ENCODE peak calls at places on chromosome 15, in nine cellular contexts. S, J, Z, Q, X, V, N, Y and G are unnamed samples.

GRCh38 chr15:65382146-65382491 is 4.3 kb upstream of the IGDCC3 start:
- DNase-seq in S (no peak), J (no peak), Z (no peak), Q (no peak), X (no peak), V (no peak), N (no peak), Y (no peak), G (no peak)

GRCh38 chr15:56832125-56832524 is 86.3 kb upstream of the TCF12 start:
- DNase-seq in S (peak), J (peak), Z (no peak), Q (no peak), X (no peak), V (no peak), N (peak), Y (no peak), G (peak)

GRCh38 chr15:58865420-58865880 is 68.0 kb downstream of the SLTM start:
- DNase-seq in S (peak), J (peak), Z (no peak), Q (no peak), X (no peak), V (no peak), N (no peak), Y (no peak), G (no peak)

GRCh38 chr15:40285151-40285898 is 2.5 kb upstream of the ANKRD63 start:
- DNase-seq in S (no peak), J (peak), Z (no peak), Q (no peak), X (no peak), V (peak), N (no peak), Y (peak), G (no peak)

GRCh38 chr15:41559489-41560177 is 621 bp downstream of the TYRO3 start:
- DNase-seq in S (no peak), J (no peak), Z (peak), Q (no peak), X (no peak), V (peak), N (no peak), Y (no peak), G (peak)

GRCh38 chr15:90086868-90087268 is 15.4 kb downstream of the IDH2 start:
- DNase-seq in S (no peak), J (peak), Z (peak), Q (no peak), X (no peak), V (peak), N (no peak), Y (peak), G (no peak)

GRCh38 chr15:92650256-92650655 is 5.3 kb downstream of the FAM174B start:
- DNase-seq in S (peak), J (peak), Z (no peak), Q (no peak), X (no peak), V (peak), N (no peak), Y (no peak), G (peak)

GRCh38 chr15:49622561-49622960 is 1.7 kb downstream of the DTWD1 start:
- DNase-seq in S (no peak), J (peak), Z (peak), Q (no peak), X (no peak), V (peak), N (no peak), Y (no peak), G (no peak)

GRCh38 chr15:63037996-63038720 is 4.4 kb upstream of the TPM1 start:
- DNase-seq in S (no peak), J (no peak), Z (no peak), Q (no peak), X (no peak), V (no peak), N (no peak), Y (peak), G (no peak)

GRCh38 chr15:96324900-96325299 is 5.6 kb upstream of the NR2F2 start:
- DNase-seq in S (no peak), J (no peak), Z (no peak), Q (no peak), X (no peak), V (no peak), N (no peak), Y (no peak), G (no peak)

GRCh38 chr15:95715116-95715888 is 615.2 kb upstream of the NR2F2 start:
- DNase-seq in S (no peak), J (peak), Z (no peak), Q (no peak), X (no peak), V (no peak), N (no peak), Y (no peak), G (no peak)

GRCh38 chr15:75367913-75368688 is at the start of gene MAN2C1:
- DNase-seq in S (peak), J (peak), Z (peak), Q (peak), X (peak), V (peak), N (peak), Y (peak), G (peak)

GRCh38 chr15:40323239-40323952 is at the start of gene INAFM2:
- DNase-seq in S (peak), J (peak), Z (peak), Q (peak), X (peak), V (peak), N (peak), Y (peak), G (peak)

GRCh38 chr15:40333922-40334492 is 6.7 kb downstream of the CCDC9B start:
- DNase-seq in S (peak), J (peak), Z (no peak), Q (no peak), X (no peak), V (peak), N (peak), Y (peak), G (peak)

GRCh38 chr15:40238927-40239591 is at the start of gene PAK6:
- DNase-seq in S (no peak), J (peak), Z (peak), Q (no peak), X (no peak), V (peak), N (no peak), Y (peak), G (peak)

GRCh38 chr15:84653584-84653909 is 536 bp downstream of the WDR73 start:
- DNase-seq in S (no peak), J (no peak), Z (no peak), Q (no peak), X (no peak), V (peak), N (no peak), Y (no peak), G (no peak)

GRCh38 chr15:99620178-99620577 is 54.4 kb downstream of the MEF2A start:
- DNase-seq in S (no peak), J (no peak), Z (no peak), Q (no peak), X (no peak), V (no peak), N (no peak), Y (no peak), G (no peak)

GRCh38 chr15:75161788-75162414 is 39.8 kb upstream of the C15orf39 start:
- DNase-seq in S (peak), J (peak), Z (no peak), Q (no peak), X (no peak), V (no peak), N (peak), Y (no peak), G (peak)

GRCh38 chr15:80953953-80954778 is 35.5 kb downstream of the MESD start:
- DNase-seq in S (no peak), J (peak), Z (peak), Q (no peak), X (no peak), V (no peak), N (no peak), Y (peak), G (no peak)

GRCh38 chr15:95444860-95445259 is 885.6 kb upstream of the NR2F2 start:
- DNase-seq in S (no peak), J (no peak), Z (no peak), Q (no peak), X (no peak), V (no peak), N (no peak), Y (no peak), G (no peak)

GRCh38 chr15:60426870-60427528 is 29.2 kb upstream of the ANXA2 start:
- DNase-seq in S (no peak), J (peak), Z (no peak), Q (peak), X (no peak), V (no peak), N (no peak), Y (peak), G (peak)

GRCh38 chr15:74406992-74407705 is 26.6 kb downstream of the SEMA7A start:
- DNase-seq in S (no peak), J (peak), Z (peak), Q (peak), X (peak), V (peak), N (no peak), Y (peak), G (peak)

GRCh38 chr15:64686130-64686735 is 89.2 kb downstream of the RBPMS2 start:
- DNase-seq in S (no peak), J (peak), Z (peak), Q (no peak), X (no peak), V (peak), N (no peak), Y (peak), G (peak)

GRCh38 chr15:77107531-77108355 is 36.8 kb upstream of the TSPAN3 start:
- DNase-seq in S (peak), J (peak), Z (peak), Q (no peak), X (peak), V (peak), N (peak), Y (peak), G (peak)

GRCh38 chr15:75775296-75776074 is 62.8 kb upstream of the CSPG4 start:
- DNase-seq in S (no peak), J (no peak), Z (peak), Q (no peak), X (no peak), V (peak), N (no peak), Y (no peak), G (no peak)

GRCh38 chr15:42413914-42414313 is 54.6 kb downstream of the CAPN3 start:
- DNase-seq in S (no peak), J (no peak), Z (no peak), Q (no peak), X (no peak), V (no peak), N (no peak), Y (peak), G (no peak)

GRCh38 chr15:62505761-62506160 is 340.7 kb upstream of the C2CD4B start:
- DNase-seq in S (no peak), J (peak), Z (no peak), Q (no peak), X (no peak), V (no peak), N (no peak), Y (no peak), G (no peak)

GRCh38 chr15:95394186-95395067 is 936.1 kb upstream of the NR2F2 start:
- DNase-seq in S (no peak), J (peak), Z (no peak), Q (no peak), X (peak), V (no peak), N (no peak), Y (peak), G (no peak)

GRCh38 chr15:75578206-75578947 is 738 bp downstream of the PTPN9 start:
- DNase-seq in S (peak), J (no peak), Z (peak), Q (no peak), X (no peak), V (peak), N (peak), Y (peak), G (peak)

GRCh38 chr15:90249123-90249863 is at the start of gene TTLL13:
- DNase-seq in S (peak), J (peak), Z (peak), Q (no peak), X (peak), V (peak), N (peak), Y (peak), G (peak)

GRCh38 chr15:76905013-76905839 is at the start of gene SCAPER:
- DNase-seq in S (peak), J (peak), Z (peak), Q (peak), X (peak), V (peak), N (peak), Y (peak), G (peak)

DNA sequence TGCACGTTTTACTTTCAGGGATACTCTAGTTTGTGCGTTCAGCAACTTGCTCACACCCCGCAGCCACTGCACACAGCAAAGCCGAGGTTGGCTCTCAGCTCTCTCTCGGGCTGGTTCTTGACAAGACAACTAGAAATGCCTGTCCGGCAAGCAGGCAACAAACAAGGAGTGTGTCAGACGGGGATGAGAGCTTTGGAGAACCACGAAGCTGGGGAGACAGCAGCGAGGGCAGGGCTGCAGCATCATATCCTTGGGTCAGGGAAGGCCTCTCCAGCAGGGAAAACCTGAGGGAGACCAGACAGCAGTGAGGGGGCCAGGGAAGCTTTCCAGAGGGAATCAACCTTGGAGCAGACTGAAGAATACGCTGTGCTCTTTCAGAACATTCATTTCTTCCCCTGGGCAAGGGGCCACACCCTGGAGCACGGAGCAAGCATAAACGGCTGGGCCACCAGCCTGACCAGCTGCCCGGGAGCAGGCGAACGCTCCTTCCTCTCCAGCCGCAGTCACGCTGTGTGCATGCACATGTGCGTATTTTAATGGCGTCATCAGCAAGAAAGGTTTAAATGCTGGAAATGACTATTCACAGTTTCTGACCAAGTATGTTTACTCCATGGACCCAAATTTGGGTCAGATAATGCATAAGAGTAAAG is 58.7 kb downstream of the CHSY1 start:
- DNase-seq in S (peak), J (peak), Z (no peak), Q (no peak), X (no peak), V (no peak), N (peak), Y (no peak), G (no peak)
- H3K4me3 ChIP-seq in S (peak), J (peak), Z (no peak), Q (peak), X (no peak), V (no peak), N (peak), Y (no peak), G (no peak)

DNA sequence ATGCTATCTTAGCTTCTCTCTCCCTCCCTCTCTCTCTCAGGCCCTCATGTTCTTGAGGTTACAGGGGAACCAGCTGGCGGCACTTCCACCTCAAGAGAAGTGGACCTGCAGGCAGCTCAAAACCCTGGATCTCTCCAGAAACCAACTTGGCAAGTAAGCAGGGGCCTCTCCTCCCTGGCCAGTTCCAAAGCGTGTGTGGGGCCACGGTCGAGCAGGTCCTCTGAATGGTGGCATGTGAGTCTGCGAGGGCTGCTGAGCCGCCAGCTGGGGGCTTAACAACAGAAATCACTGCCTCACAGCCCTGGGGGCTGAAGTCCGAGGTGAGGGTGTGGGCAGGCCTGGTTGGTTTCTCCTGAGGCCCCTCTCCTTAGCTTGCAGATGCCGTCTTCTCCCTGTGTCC is 95.1 kb downstream of the LRRK1 start:
- DNase-seq in S (no peak), J (no peak), Z (no peak), Q (no peak), X (no peak), V (no peak), N (no peak), Y (no peak), G (no peak)
- H3K4me3 ChIP-seq in S (no peak), J (no peak), Z (no peak), Q (no peak), X (no peak), V (no peak), N (no peak), Y (no peak), G (no peak)

DNA sequence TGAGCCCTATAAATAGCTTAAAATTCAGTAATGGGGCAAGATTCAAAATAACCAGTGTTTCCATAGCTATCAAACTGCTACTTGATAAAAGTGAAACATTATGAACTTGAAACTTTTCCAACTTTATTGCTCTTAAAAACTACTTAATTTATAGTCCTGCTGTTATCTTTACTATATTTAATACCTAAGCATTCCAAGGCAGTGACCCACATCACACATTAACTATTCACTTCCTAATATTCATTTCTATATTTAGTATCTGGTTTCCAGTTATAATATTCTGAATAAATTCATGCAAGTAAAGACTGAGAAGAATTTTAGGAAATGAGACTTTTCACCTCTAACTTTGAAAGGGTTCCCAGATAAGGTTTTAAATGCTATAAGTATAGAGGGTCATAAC is 64.9 kb downstream of the UACA start:
- DNase-seq in S (no peak), J (no peak), Z (no peak), Q (no peak), X (no peak), V (no peak), N (no peak), Y (no peak), G (no peak)
- H3K4me3 ChIP-seq in S (no peak), J (no peak), Z (no peak), Q (no peak), X (no peak), V (no peak), N (peak), Y (no peak), G (no peak)

GRCh38 chr15:37095197-37095992 is 5.0 kb downstream of the MEIS2 start:
- DNase-seq in S (peak), J (no peak), Z (peak), Q (no peak), X (no peak), V (no peak), N (peak), Y (no peak), G (peak)

GRCh38 chr15:37093480-37094410 is 6.6 kb downstream of the MEIS2 start:
- DNase-seq in S (peak), J (peak), Z (no peak), Q (no peak), X (no peak), V (no peak), N (no peak), Y (no peak), G (peak)

GRCh38 chr15:37095993-37096877 is 4.1 kb downstream of the MEIS2 start:
- DNase-seq in S (peak), J (peak), Z (peak), Q (no peak), X (no peak), V (no peak), N (peak), Y (no peak), G (peak)

GRCh38 chr15:37096878-37097568 is 3.3 kb downstream of the MEIS2 start:
- DNase-seq in S (peak), J (peak), Z (peak), Q (no peak), X (no peak), V (no peak), N (no peak), Y (peak), G (peak)

DNA sequence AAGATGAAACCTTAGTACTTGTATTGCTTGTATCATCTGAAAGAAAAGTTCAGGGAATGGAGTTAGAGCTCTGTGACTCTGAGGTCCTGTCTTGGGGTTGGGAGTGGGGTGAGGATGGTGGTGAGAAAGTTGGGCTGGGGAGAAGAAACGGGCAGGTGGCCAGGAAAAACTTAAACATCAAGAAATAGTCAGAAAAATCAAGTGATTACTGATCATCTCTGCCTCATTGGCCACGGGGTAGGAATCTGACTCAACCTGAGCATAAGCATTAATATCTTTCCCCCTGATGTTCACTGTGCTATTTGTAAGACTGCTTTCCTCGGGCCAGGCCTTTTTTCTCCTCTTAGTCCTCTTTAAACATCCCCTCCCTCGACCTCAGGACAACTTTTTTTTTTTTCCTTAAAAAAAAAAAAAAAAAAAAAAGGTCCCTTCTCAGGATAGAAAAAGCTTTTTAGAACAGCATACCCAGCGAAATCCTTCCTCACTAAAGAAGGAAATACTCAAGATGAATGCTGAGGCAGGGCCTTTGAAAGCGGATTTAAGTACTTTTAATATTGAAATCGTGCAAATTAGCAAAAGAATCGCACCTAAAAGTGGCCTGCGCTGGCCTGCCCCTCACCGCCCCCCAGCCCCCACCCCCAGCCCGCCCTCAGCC is 5.7 kb downstream of the MEIS2 start:
- DNase-seq in S (no peak), J (peak), Z (no peak), Q (no peak), X (no peak), V (no peak), N (no peak), Y (no peak), G (peak)
- H3K4me3 ChIP-seq in S (peak), J (peak), Z (peak), Q (no peak), X (no peak), V (no peak), N (peak), Y (no peak), G (no peak)

DNA sequence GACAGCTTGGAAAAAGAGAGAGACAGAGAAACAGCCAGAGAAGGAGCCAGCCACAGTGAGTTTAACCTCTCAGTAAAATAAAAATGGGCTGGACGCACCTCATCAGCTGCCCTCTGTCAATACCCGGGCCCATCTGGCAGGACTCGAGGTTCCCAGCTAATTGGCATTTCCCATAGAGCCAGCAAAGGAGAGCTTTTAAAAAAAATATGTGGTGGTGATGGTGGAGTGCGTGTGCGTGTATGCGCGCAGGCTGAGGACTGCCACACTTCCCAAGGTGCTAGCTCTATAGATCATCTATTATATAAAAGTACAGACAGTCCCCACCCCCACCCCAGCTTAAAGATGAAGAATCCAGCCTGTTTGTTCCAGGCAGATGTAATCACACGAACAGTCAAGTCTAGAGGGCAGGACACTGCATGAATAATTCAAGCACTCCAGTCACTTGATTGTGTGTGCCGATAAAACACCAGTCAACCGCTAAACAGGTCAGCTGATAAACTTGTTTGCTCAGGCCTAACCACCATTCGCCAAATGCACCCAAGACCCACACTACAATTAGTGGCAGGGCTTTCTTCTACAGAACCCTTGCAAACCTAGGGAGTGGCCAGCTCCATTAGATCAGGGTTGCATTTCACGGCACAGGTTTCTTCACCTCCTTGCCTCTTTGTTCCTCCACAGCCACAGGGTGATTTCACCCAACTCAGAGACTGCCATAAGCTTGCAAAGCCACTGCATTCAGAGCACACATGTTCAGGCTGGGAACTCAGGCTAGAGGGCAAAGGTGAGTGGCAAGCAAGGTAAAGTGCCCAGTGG is 5.9 kb downstream of the TLE3 start:
- DNase-seq in S (no peak), J (no peak), Z (no peak), Q (no peak), X (no peak), V (peak), N (no peak), Y (no peak), G (peak)
- H3K4me3 ChIP-seq in S (no peak), J (no peak), Z (no peak), Q (no peak), X (peak), V (peak), N (no peak), Y (no peak), G (no peak)

GRCh38 chr15:70093481-70094309 is 4.0 kb downstream of the TLE3 start:
- DNase-seq in S (no peak), J (peak), Z (no peak), Q (no peak), X (no peak), V (no peak), N (no peak), Y (no peak), G (peak)
- H3K4me3 ChIP-seq in S (no peak), J (peak), Z (peak), Q (no peak), X (peak), V (peak), N (peak), Y (no peak), G (no peak)